ENCODE peak calls at places on chromosomes 5 and 9, in four cellular contexts. One of them, this sample, is unnamed.

GRCh38 chr5:62475072-62475471 is 62.5 kb downstream of the IPO11 start:
- DNase-seq in neuronal stem cell: no peak
- DNase-seq in mesendoderm: peak
- DNase-seq in IMR-90: peak
- DNase-seq in this sample: no peak

GRCh38 chr5:151700816-151701215 is 14.1 kb upstream of the SPARC start:
- DNase-seq in neuronal stem cell: no peak
- DNase-seq in mesendoderm: no peak
- DNase-seq in IMR-90: no peak
- DNase-seq in this sample: no peak

GRCh38 chr9:138043061-138043410 is 165.5 kb downstream of the CACNA1B start:
- DNase-seq in neuronal stem cell: no peak
- DNase-seq in mesendoderm: no peak
- DNase-seq in IMR-90: no peak
- DNase-seq in this sample: no peak

GRCh38 chr5:154513669-154514084 is 35.6 kb upstream of the HAND1 start:
- DNase-seq in neuronal stem cell: no peak
- DNase-seq in mesendoderm: no peak
- DNase-seq in IMR-90: no peak
- DNase-seq in this sample: no peak

GRCh38 chr9:108186996-108187395 is 668.8 kb downstream of the ACTL7B start:
- DNase-seq in neuronal stem cell: no peak
- DNase-seq in mesendoderm: no peak
- DNase-seq in IMR-90: peak
- DNase-seq in this sample: no peak

GRCh38 chr5:124132843-124133242 is 613.6 kb downstream of the ZNF608 start:
- DNase-seq in neuronal stem cell: no peak
- DNase-seq in mesendoderm: no peak
- DNase-seq in IMR-90: no peak
- DNase-seq in this sample: no peak

GRCh38 chr5:31711363-31711762 is 72.4 kb downstream of the PDZD2 start:
- DNase-seq in neuronal stem cell: no peak
- DNase-seq in mesendoderm: no peak
- DNase-seq in IMR-90: no peak
- DNase-seq in this sample: no peak

GRCh38 chr5:55303238-55303690 is 4.2 kb downstream of the DHX29 start:
- DNase-seq in neuronal stem cell: no peak
- DNase-seq in mesendoderm: no peak
- DNase-seq in IMR-90: peak
- DNase-seq in this sample: no peak

GRCh38 chr5:36422957-36423356 is 121.3 kb upstream of the RANBP3L start:
- DNase-seq in neuronal stem cell: no peak
- DNase-seq in mesendoderm: no peak
- DNase-seq in IMR-90: no peak
- DNase-seq in this sample: no peak

GRCh38 chr5:93909356-93909755 is 168.0 kb upstream of the POU5F2 start:
- DNase-seq in neuronal stem cell: no peak
- DNase-seq in mesendoderm: no peak
- DNase-seq in IMR-90: no peak
- DNase-seq in this sample: no peak

GRCh38 chr9:26807161-26807560 is 85.4 kb downstream of the CAAP1 start:
- DNase-seq in neuronal stem cell: no peak
- DNase-seq in mesendoderm: no peak
- DNase-seq in IMR-90: no peak
- DNase-seq in this sample: no peak

GRCh38 chr5:40071870-40072269 is 607.8 kb upstream of the PTGER4 start:
- DNase-seq in neuronal stem cell: no peak
- DNase-seq in mesendoderm: no peak
- DNase-seq in IMR-90: peak
- DNase-seq in this sample: no peak

GRCh38 chr5:151528996-151529395 is 62.1 kb downstream of the FAT2 start:
- DNase-seq in neuronal stem cell: no peak
- DNase-seq in mesendoderm: no peak
- DNase-seq in IMR-90: no peak
- DNase-seq in this sample: no peak

GRCh38 chr9:73183917-73184861 is 32.5 kb downstream of the ANXA1 start:
- DNase-seq in neuronal stem cell: no peak
- DNase-seq in mesendoderm: peak
- DNase-seq in IMR-90: peak
- DNase-seq in this sample: no peak

GRCh38 chr9:135887585-135888050 is 19.7 kb downstream of the CAMSAP1 start:
- DNase-seq in neuronal stem cell: no peak
- DNase-seq in mesendoderm: peak
- DNase-seq in IMR-90: no peak
- DNase-seq in this sample: peak

GRCh38 chr9:113350338-113350672 is 964 bp downstream of the BSPRY start:
- DNase-seq in neuronal stem cell: no peak
- DNase-seq in mesendoderm: no peak
- DNase-seq in IMR-90: no peak
- DNase-seq in this sample: no peak

GRCh38 chr9:113350937-113351336 is 1.6 kb downstream of the BSPRY start:
- DNase-seq in neuronal stem cell: no peak
- DNase-seq in mesendoderm: no peak
- DNase-seq in IMR-90: no peak
- DNase-seq in this sample: no peak

GRCh38 chr9:113349044-113349433 is 302 bp upstream of the BSPRY start:
- DNase-seq in neuronal stem cell: no peak
- DNase-seq in mesendoderm: no peak
- DNase-seq in IMR-90: no peak
- DNase-seq in this sample: no peak

GRCh38 chr9:113347479-113347878 is 1.9 kb upstream of the BSPRY start:
- DNase-seq in neuronal stem cell: no peak
- DNase-seq in mesendoderm: peak
- DNase-seq in IMR-90: no peak
- DNase-seq in this sample: no peak

GRCh38 chr9:113349434-113350337 is at the start of gene BSPRY:
- DNase-seq in neuronal stem cell: no peak
- DNase-seq in mesendoderm: no peak
- DNase-seq in IMR-90: no peak
- DNase-seq in this sample: peak
- H4K8ac ChIP-seq in neuronal stem cell: no peak
- H4K8ac ChIP-seq in mesendoderm: no peak
- H4K8ac ChIP-seq in IMR-90: no peak
- H4K8ac ChIP-seq in this sample: no peak

DNA sequence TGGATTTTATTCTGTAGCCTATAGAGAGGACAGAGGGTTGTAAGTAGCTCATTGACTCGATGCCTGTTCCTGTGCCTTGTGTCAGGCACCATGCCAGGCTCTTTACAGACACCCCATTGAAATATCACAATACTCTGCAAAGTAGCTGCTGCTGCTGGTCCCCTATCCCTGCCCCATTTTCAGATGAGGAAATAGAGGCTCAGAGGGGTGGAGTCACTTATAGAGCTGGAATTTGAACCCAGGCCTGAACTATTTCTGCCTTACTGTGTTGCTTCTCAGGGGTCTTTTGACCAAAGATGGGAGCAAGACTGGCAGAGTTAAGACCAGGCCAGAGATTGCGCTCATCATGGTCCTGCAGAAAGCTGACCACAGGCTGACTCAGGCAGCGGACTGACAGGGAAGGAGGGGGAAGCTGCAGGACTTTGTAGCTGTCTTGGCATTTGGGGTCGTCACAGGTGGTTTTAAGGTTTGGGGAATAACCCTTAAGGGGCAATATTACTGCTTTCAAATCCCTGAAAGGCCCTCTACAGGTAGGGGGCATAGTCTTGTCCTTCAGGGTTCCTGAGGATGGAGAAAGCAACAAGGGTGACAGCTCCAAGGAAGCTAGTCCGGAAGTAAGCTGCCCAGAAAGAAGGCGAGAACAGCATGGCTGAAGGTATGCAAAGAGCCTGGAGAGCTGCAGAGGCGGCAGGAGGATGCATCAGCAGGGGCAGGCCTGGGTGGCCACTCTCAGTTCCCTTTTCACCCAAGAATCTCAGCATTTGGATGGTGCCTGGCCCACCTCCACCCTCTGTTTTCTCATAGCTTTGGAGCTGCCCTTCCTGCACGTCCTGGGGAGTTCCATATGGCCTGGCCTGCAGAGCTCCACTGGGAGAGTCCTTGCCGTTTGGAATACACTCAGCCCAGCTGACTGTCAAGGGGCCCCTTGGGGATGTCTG is 18.3 kb upstream of the NDST1 start:
- DNase-seq in neuronal stem cell: no peak
- DNase-seq in mesendoderm: peak
- DNase-seq in IMR-90: peak
- DNase-seq in this sample: peak
- H4K8ac ChIP-seq in neuronal stem cell: no peak
- H4K8ac ChIP-seq in mesendoderm: no peak
- H4K8ac ChIP-seq in IMR-90: peak
- H4K8ac ChIP-seq in this sample: no peak

GRCh38 chr5:52838306-52839015 is 50.7 kb downstream of the ITGA1 start:
- DNase-seq in neuronal stem cell: no peak
- DNase-seq in mesendoderm: no peak
- DNase-seq in IMR-90: peak
- DNase-seq in this sample: no peak

GRCh38 chr5:52837591-52838001 is 49.9 kb downstream of the ITGA1 start:
- DNase-seq in neuronal stem cell: no peak
- DNase-seq in mesendoderm: no peak
- DNase-seq in IMR-90: peak
- DNase-seq in this sample: no peak

GRCh38 chr5:52834320-52834719 is 46.6 kb downstream of the ITGA1 start:
- DNase-seq in neuronal stem cell: no peak
- DNase-seq in mesendoderm: no peak
- DNase-seq in IMR-90: no peak
- DNase-seq in this sample: no peak

GRCh38 chr5:52839285-52839684 is 51.6 kb downstream of the ITGA1 start:
- DNase-seq in neuronal stem cell: no peak
- DNase-seq in mesendoderm: no peak
- DNase-seq in IMR-90: no peak
- DNase-seq in this sample: no peak

DNA sequence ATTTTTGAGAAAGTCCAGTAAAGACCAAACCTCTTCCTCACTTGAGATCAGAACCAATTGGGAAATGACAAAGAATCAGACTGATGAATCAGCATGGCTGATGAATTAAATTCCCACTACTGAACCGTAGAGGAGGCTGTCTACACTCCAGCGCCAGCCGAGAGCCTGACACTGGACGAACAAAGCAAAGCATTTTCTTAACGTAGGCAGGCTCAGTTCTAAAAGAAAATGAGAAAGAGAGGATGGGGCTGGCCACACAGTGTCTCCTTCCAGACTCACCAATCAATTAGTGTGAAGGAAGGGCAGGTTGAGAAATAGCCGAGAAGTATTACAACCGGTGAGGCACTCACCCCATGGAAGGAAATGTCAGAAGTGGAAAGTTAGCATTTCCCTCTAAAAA is 49.4 kb downstream of the ITGA1 start:
- DNase-seq in neuronal stem cell: peak
- DNase-seq in mesendoderm: no peak
- DNase-seq in IMR-90: peak
- DNase-seq in this sample: no peak
- H4K8ac ChIP-seq in neuronal stem cell: no peak
- H4K8ac ChIP-seq in mesendoderm: no peak
- H4K8ac ChIP-seq in IMR-90: peak
- H4K8ac ChIP-seq in this sample: no peak

DNA sequence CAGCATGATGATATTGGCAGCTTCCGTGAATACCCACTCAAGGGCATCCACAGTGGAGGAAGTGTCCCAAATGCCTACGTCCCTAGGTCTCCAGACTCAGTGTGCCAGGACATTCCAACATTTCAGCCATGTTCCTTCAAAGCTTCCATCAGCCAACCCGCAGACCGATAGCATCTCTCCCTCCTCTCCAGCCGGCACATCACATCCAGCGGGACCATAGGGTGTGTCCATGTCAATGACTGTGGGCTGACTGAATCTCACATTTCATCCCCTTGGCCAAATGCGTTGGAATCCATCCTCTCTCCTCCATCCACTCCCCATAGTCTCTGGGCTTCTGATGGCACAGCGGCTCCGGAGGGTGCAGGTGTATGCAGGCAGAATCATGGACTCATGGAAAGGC is 22.2 kb upstream of the GFPT2 start:
- DNase-seq in neuronal stem cell: no peak
- DNase-seq in mesendoderm: no peak
- DNase-seq in IMR-90: no peak
- DNase-seq in this sample: no peak
- H4K8ac ChIP-seq in neuronal stem cell: no peak
- H4K8ac ChIP-seq in mesendoderm: no peak
- H4K8ac ChIP-seq in IMR-90: no peak
- H4K8ac ChIP-seq in this sample: no peak

GRCh38 chr9:98506422-98507054 is 202.2 kb downstream of the GABBR2 start:
- DNase-seq in neuronal stem cell: no peak
- DNase-seq in mesendoderm: no peak
- DNase-seq in IMR-90: no peak
- DNase-seq in this sample: peak
- H4K8ac ChIP-seq in neuronal stem cell: no peak
- H4K8ac ChIP-seq in mesendoderm: no peak
- H4K8ac ChIP-seq in IMR-90: no peak
- H4K8ac ChIP-seq in this sample: no peak

GRCh38 chr9:136946228-136946892 is 1.3 kb downstream of the C8G start:
- DNase-seq in neuronal stem cell: no peak
- DNase-seq in mesendoderm: no peak
- DNase-seq in IMR-90: no peak
- DNase-seq in this sample: no peak
- H4K8ac ChIP-seq in neuronal stem cell: peak
- H4K8ac ChIP-seq in mesendoderm: no peak
- H4K8ac ChIP-seq in IMR-90: no peak
- H4K8ac ChIP-seq in this sample: no peak

GRCh38 chr5:75482482-75482881 is 28.9 kb downstream of the CERT1 start:
- DNase-seq in neuronal stem cell: no peak
- DNase-seq in mesendoderm: peak
- DNase-seq in IMR-90: no peak
- DNase-seq in this sample: no peak
- H4K8ac ChIP-seq in neuronal stem cell: no peak
- H4K8ac ChIP-seq in mesendoderm: no peak
- H4K8ac ChIP-seq in IMR-90: no peak
- H4K8ac ChIP-seq in this sample: no peak